ENCODE peak calls at places on chromosomes 6 and 20, in four cellular contexts. One of them, this sample, is unnamed.

GRCh38 chr6:156747715-156748114 is 29.5 kb upstream of the ARID1B start:
- DNase-seq in foreskin fibroblast: no peak
- DNase-seq in neural crest cell: no peak
- DNase-seq in sigmoid colon: no peak
- DNase-seq in this sample: no peak

GRCh38 chr6:168217880-168218537 is 101.6 kb downstream of the DACT2 start:
- DNase-seq in foreskin fibroblast: no peak
- DNase-seq in neural crest cell: no peak
- DNase-seq in sigmoid colon: no peak
- DNase-seq in this sample: peak; percentile 18

GRCh38 chr20:58109918-58110635 is 118.4 kb downstream of the ANKRD60 start:
- DNase-seq in foreskin fibroblast: peak; percentile 35
- DNase-seq in sigmoid colon: no peak
- DNase-seq in neural crest cell: no peak
- DNase-seq in this sample: no peak

GRCh38 chr6:166410426-166410935 is 27.7 kb upstream of the MPC1 start:
- DNase-seq in sigmoid colon: no peak
- DNase-seq in foreskin fibroblast: no peak
- DNase-seq in neural crest cell: no peak
- DNase-seq in this sample: no peak

GRCh38 chr20:38893485-38894090 is 32.6 kb upstream of the FAM83D start:
- DNase-seq in sigmoid colon: no peak
- DNase-seq in foreskin fibroblast: peak; percentile 78
- DNase-seq in neural crest cell: peak; percentile 73
- DNase-seq in this sample: peak; percentile 69

GRCh38 chr20:59082981-59083380 is 40.4 kb upstream of the PRELID3B start:
- DNase-seq in foreskin fibroblast: peak; percentile 78
- DNase-seq in neural crest cell: no peak
- DNase-seq in sigmoid colon: no peak
- DNase-seq in this sample: no peak

GRCh38 chr6:18395177-18395850 is 8.2 kb downstream of the RNF144B start:
- DNase-seq in neural crest cell: no peak
- DNase-seq in sigmoid colon: no peak
- DNase-seq in foreskin fibroblast: no peak
- DNase-seq in this sample: no peak

GRCh38 chr6:39357998-39358686 is 35.6 kb upstream of the KCNK16 start:
- DNase-seq in neural crest cell: no peak
- DNase-seq in foreskin fibroblast: peak; percentile 82
- DNase-seq in sigmoid colon: peak; percentile 76
- DNase-seq in this sample: no peak

GRCh38 chr20:50977066-50978045 is 18.7 kb downstream of the MOCS3 start:
- DNase-seq in sigmoid colon: no peak
- DNase-seq in foreskin fibroblast: no peak
- DNase-seq in neural crest cell: no peak
- DNase-seq in this sample: no peak

GRCh38 chr6:17892097-17892686 is 95.2 kb downstream of the KIF13A start:
- DNase-seq in foreskin fibroblast: no peak
- DNase-seq in neural crest cell: no peak
- DNase-seq in sigmoid colon: no peak
- DNase-seq in this sample: no peak

GRCh38 chr20:1942486-1943266 is 47.5 kb downstream of the SIRPA start:
- DNase-seq in neural crest cell: no peak
- DNase-seq in foreskin fibroblast: no peak
- DNase-seq in sigmoid colon: peak; percentile 26
- DNase-seq in this sample: no peak

GRCh38 chr20:38831049-38831691 is 25.7 kb downstream of the PPP1R16B start:
- DNase-seq in foreskin fibroblast: no peak
- DNase-seq in sigmoid colon: no peak
- DNase-seq in neural crest cell: no peak
- DNase-seq in this sample: no peak

GRCh38 chr20:49661560-49662329 is 51.9 kb downstream of the B4GALT5 start:
- DNase-seq in foreskin fibroblast: peak; percentile 28
- DNase-seq in neural crest cell: peak; percentile 44
- DNase-seq in sigmoid colon: no peak
- DNase-seq in this sample: no peak

GRCh38 chr6:131163886-131164285 is 28.6 kb downstream of the AKAP7 start:
- DNase-seq in neural crest cell: no peak
- DNase-seq in sigmoid colon: no peak
- DNase-seq in foreskin fibroblast: no peak
- DNase-seq in this sample: no peak

GRCh38 chr6:158895661-158896060 is 76.5 kb upstream of the EZR start:
- DNase-seq in neural crest cell: no peak
- DNase-seq in sigmoid colon: no peak
- DNase-seq in foreskin fibroblast: no peak
- DNase-seq in this sample: no peak

GRCh38 chr20:59698598-59698997 is 94.3 kb downstream of the PHACTR3 start:
- DNase-seq in neural crest cell: no peak
- DNase-seq in foreskin fibroblast: no peak
- DNase-seq in sigmoid colon: no peak
- DNase-seq in this sample: no peak

GRCh38 chr20:48962976-48963730 is 41.6 kb downstream of the ARFGEF2 start:
- DNase-seq in sigmoid colon: no peak
- DNase-seq in foreskin fibroblast: no peak
- DNase-seq in neural crest cell: no peak
- DNase-seq in this sample: no peak

GRCh38 chr20:18639501-18639979 is 51.7 kb downstream of the DTD1 start:
- DNase-seq in neural crest cell: no peak
- DNase-seq in sigmoid colon: peak; percentile 36
- DNase-seq in foreskin fibroblast: no peak
- DNase-seq in this sample: no peak

DNA sequence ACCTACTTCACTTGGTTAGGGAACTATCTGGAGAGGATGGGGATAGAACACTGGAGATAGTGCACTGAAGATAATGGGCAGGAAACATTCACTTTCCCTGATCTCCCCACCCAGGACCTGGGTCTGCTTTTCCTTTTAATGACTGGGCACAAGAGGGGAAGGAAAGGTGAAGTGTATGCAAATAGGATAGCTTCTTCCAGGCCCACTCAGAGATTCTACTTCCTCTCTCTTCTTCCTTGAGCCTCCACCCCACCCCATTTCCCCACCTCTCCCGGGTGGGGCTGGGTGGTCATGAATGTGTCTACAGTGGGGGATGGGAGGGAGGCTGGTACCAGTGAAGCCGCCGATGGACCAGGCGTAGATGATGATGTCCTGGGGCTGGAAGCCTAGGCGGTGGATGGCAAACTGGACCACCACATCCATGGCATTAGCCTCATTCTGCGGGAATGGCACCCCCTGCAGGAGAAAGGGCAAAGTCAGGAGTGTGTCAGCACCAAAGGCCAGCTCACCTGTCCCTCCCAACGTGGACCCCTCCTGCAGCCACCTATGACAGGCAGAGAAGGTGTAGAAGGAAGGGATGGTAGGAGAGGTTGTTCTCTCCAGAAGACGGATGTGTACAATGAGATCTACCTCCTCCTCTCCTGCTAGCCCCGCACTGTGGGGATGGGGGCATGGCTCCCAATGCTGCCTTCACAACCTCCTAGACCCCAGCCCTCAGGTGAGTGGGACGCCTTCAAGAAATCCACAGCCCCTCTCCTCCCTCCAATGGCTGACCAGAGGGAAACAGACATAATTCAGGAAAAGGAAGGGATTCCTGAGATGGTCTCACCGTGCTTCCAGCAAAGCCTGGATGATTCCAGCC is 8.6 kb upstream of the LY6G5C start:
- DNase-seq in sigmoid colon: no peak
- DNase-seq in neural crest cell: no peak
- DNase-seq in foreskin fibroblast: no peak
- DNase-seq in this sample: no peak
- TF ChIP-seq CTCF in sigmoid colon: no peak
- TF ChIP-seq CTCF in neural crest cell: peak; percentile 41
- TF ChIP-seq CTCF in foreskin fibroblast: peak; percentile 49
- TF ChIP-seq CTCF in this sample: no peak

GRCh38 chr6:44028767-44029166 is 98.5 kb downstream of the MRPL14 start:
- DNase-seq in foreskin fibroblast: peak; percentile 52
- DNase-seq in neural crest cell: no peak
- DNase-seq in sigmoid colon: peak; percentile 41
- DNase-seq in this sample: no peak
- TF ChIP-seq CTCF in foreskin fibroblast: peak; percentile 15
- TF ChIP-seq CTCF in neural crest cell: peak; percentile 28
- TF ChIP-seq CTCF in sigmoid colon: no peak
- TF ChIP-seq CTCF in this sample: no peak

DNA sequence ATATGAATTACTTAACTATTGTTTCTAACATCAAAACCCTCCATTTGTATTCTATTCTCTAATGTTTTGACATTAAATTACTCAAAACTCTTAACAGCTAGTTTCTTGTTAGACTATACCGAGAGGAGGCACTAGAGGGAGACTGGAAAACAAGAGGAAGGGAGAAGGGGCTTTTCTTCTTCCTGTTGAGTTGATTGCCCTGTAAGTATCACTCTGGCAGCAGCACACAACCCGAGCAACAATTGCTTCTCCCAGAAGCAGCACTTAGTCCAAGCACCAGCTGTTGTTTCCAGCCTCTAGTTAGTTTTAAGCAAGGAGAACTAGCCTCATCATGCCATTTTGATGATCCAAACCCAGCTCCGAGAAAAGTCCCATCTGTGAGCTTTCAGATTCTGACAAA is 603.8 kb downstream of the PRKN start:
- DNase-seq in foreskin fibroblast: peak; percentile 29
- DNase-seq in sigmoid colon: no peak
- DNase-seq in neural crest cell: no peak
- DNase-seq in this sample: no peak
- TF ChIP-seq CTCF in foreskin fibroblast: no peak
- TF ChIP-seq CTCF in sigmoid colon: no peak
- TF ChIP-seq CTCF in neural crest cell: peak; percentile 57
- TF ChIP-seq CTCF in this sample: no peak

DNA sequence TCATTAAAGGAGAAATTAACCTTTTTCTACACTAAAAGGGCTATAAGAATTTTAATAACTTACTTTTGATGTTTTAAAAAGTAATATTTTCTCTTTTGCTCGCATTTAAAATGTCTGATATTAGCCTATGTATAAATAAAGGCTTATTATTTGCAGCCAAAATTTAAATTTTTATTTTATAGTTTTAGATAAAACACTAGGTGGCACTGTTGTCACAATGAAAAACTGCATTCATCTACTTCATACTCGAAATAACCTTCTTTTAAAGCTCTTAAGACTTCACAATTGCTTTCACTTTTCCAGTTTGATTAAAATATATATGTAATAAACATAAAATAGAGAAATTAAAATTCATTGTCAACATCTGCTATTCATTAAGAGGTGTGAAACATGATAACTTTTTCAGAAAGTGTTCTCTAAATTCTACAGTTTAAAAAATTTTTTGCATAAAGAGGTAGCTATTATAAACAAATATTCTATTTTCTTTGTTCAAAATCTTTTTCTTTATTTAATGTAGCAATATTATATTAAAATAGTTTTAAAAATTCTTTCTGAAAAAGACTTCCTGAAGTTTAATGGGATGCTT is 78.8 kb upstream of the DEFB112 start:
- DNase-seq in neural crest cell: no peak
- DNase-seq in sigmoid colon: no peak
- DNase-seq in foreskin fibroblast: peak; percentile 14
- DNase-seq in this sample: no peak
- TF ChIP-seq CTCF in neural crest cell: peak; percentile 82
- TF ChIP-seq CTCF in sigmoid colon: no peak
- TF ChIP-seq CTCF in foreskin fibroblast: peak; percentile 13
- TF ChIP-seq CTCF in this sample: no peak

GRCh38 chr6:30891450-30891723 is 7.1 kb downstream of the DDR1 start:
- DNase-seq in foreskin fibroblast: no peak
- DNase-seq in sigmoid colon: no peak
- DNase-seq in neural crest cell: no peak
- DNase-seq in this sample: no peak

GRCh38 chr6:30894381-30894780 is 10.1 kb downstream of the DDR1 start:
- DNase-seq in foreskin fibroblast: no peak
- DNase-seq in sigmoid colon: no peak
- DNase-seq in neural crest cell: no peak
- DNase-seq in this sample: no peak

GRCh38 chr6:30893666-30894065 is 9.3 kb downstream of the DDR1 start:
- DNase-seq in sigmoid colon: peak; percentile 36
- DNase-seq in foreskin fibroblast: no peak
- DNase-seq in neural crest cell: no peak
- DNase-seq in this sample: no peak

GRCh38 chr6:30891816-30892553 is 7.7 kb downstream of the DDR1 start:
- DNase-seq in foreskin fibroblast: no peak
- DNase-seq in neural crest cell: no peak
- DNase-seq in sigmoid colon: peak; percentile 53
- DNase-seq in this sample: no peak

DNA sequence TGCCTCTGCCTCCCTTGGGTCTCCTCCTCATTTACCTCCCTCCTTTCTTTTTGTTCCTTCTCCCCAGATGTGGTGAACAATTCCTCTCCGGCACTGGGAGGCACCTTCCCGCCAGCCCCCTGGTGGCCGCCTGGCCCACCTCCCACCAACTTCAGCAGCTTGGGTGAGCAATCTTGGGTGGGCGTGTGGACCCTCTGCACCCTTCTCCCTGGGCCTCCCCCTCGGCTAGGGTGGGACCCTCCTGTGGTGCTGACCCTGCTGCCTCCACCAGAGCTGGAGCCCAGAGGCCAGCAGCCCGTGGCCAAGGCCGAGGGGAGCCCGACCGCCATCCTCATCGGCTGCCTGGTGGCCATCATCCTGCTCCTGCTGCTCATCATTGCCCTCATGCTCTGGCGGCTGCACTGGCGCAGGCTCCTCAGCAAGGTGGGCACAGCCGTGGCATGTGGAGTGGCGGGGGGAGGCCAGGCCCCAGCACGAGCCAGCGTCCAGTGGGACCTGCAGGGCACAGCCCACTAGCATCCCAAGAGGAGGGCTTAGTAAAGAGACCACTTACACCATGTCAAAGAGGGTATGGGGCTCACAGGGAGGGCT is 8.8 kb downstream of the DDR1 start:
- DNase-seq in neural crest cell: no peak
- DNase-seq in sigmoid colon: peak; percentile 62
- DNase-seq in foreskin fibroblast: no peak
- DNase-seq in this sample: no peak
- TF ChIP-seq CTCF in neural crest cell: peak; percentile 46
- TF ChIP-seq CTCF in sigmoid colon: no peak
- TF ChIP-seq CTCF in foreskin fibroblast: no peak
- TF ChIP-seq CTCF in this sample: no peak

This sample was measured in omental fat pad.